ENCODE peak calls at places on chromosomes 6 and 20, in nine cellular contexts. L is caudate nucleus, H is DND-41, P is neural progenitor cell, R is mammary epithelial cell, E is HL-60, O is AG04450, I is aorta, G is dorsolateral prefrontal cortex. J is an unnamed sample.

GRCh38 chr20:35398660-35399144 is 13.1 kb downstream of the UQCC1 start:
- DNase-seq in G (no peak), E (no peak), O (no peak), P (peak; percentile 17), H (no peak), I (no peak), R (no peak), L (no peak), J (no peak)

GRCh38 chr6:33405541-33405940 is 5.3 kb upstream of the PHF1 start:
- DNase-seq in O (no peak), L (no peak), I (no peak), H (no peak), P (no peak), E (no peak), G (no peak), R (no peak), J (no peak)

GRCh38 chr6:24566020-24566752 is 71.4 kb downstream of the ALDH5A1 start:
- DNase-seq in G (no peak), L (no peak), R (no peak), E (no peak), P (no peak), I (no peak), O (no peak), H (no peak), J (no peak)

GRCh38 chr6:114747995-114748625 is 405.3 kb upstream of the HS3ST5 start:
- DNase-seq in P (peak; percentile 58), I (no peak), H (peak; percentile 36), R (peak; percentile 25), L (no peak), O (peak; percentile 2), E (no peak), G (peak; percentile 22), J (peak; percentile 64)

GRCh38 chr6:88403486-88403885 is 237.3 kb upstream of the CNR1 start:
- DNase-seq in E (no peak), P (no peak), G (no peak), R (no peak), I (no peak), O (no peak), L (no peak), H (no peak), J (no peak)

GRCh38 chr6:107108201-107108890 is 7.0 kb downstream of the BEND3 start:
- DNase-seq in O (no peak), P (no peak), H (no peak), I (no peak), E (peak; percentile 56), L (no peak), G (no peak), R (no peak), J (peak; percentile 35)

GRCh38 chr20:43996240-43996930 is 81.7 kb downstream of the TOX2 start:
- DNase-seq in H (no peak), L (no peak), P (no peak), O (no peak), I (no peak), R (no peak), G (no peak), E (no peak), J (no peak)

GRCh38 chr6:89475634-89476033 is 42.7 kb downstream of the ANKRD6 start:
- DNase-seq in P (no peak), R (peak; percentile 35), E (no peak), G (no peak), H (peak; percentile 64), I (no peak), L (no peak), O (no peak), J (no peak)

GRCh38 chr6:89464295-89464694 is 31.3 kb downstream of the ANKRD6 start:
- DNase-seq in H (no peak), G (no peak), R (no peak), O (no peak), L (no peak), I (no peak), E (no peak), P (no peak), J (no peak)

DNA sequence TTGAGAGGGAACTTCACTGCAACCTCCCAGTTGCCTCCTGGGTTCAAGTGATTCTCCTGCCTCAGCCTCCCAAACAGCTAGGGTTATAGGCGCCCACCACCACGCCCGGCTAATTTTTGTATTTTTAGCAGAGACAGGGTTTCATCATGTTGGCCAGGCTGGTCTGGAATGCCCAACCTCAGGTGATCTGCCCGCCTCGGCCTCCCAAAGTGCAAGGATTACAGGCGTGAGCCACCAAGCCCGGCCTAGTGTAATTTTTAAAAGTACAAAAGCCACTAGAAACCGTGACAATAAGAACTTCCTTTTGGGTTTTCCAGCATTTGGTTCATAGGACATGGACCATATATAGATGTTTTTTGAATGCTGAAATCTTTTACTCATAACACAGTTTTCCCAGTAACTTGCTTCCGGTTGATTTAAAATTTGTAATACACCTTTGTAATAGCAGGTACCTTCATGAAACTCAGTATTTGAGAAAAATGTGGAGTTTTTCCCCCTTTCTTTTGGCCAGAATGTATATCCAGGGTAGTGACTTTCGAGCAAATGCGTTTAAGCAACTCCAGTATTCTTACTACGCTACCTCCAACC is 477 bp downstream of the PXT1 start:
- DNase-seq in P (no peak), H (peak; percentile 30), L (no peak), R (no peak), O (no peak), I (no peak), E (no peak), G (no peak), J (peak; percentile 48)
- H3K27ac ChIP-seq in P (peak overlapping the region; percentile 76), H (peak overlapping the region; percentile 87), L (peak overlapping the region; percentile 95), R (peak overlapping the region; percentile 94), O (peak overlapping the region; percentile 80), I (no peak overlapping the region), E (peak overlapping the region; percentile 94), G (peak overlapping the region; percentile 97), J (peak overlapping the region; percentile 83)

DNA sequence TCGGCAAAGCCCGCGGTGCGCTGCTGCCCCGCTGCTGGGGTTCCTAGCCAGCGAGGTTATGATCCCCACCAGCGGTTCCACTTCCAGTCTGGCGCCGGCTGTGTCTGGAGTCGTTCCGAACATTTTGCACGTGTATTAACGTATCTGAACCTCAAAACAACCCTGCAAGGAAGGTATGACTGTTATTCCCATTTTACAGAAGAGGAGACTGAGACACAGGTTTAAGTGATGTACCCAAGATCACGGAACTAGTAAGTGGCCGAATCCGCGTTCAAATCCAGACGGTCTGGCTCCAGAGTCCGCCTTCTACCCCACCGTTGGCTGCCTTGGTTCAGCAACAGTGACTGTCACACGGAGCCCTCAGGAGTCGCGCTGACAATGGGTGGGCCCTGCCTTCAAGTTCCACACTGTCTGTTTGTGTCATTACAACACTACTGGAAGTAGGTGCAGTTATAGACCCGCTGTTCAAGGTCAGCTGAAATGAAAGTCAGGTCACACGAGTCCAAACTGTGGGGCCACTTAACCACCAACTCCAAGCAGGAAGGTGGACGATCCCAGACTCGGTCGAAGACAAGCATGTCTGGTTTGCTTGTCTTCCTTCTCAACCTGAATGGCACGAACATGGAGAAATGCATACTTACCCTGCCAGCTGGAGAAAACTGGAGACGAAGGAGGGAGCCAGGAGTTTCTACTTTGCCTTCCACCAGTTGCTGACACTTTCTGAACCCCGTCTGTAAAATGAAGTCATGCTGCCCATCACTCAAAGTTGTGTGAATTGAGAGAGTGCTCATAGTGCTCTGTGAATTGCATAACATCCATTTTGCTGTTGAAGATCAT is 808 bp upstream of the SRXN1 start:
- DNase-seq in G (no peak), P (no peak), R (no peak), H (no peak), L (no peak), O (no peak), E (no peak), I (no peak), J (no peak)
- H3K27ac ChIP-seq in G (peak overlapping the region; percentile 80), P (no peak overlapping the region), R (peak overlapping the region; percentile 56), H (no peak overlapping the region), L (peak overlapping the region; percentile 49), O (peak overlapping the region; percentile 57), E (peak overlapping the region; percentile 52), I (no peak overlapping the region), J (no peak overlapping the region)

DNA sequence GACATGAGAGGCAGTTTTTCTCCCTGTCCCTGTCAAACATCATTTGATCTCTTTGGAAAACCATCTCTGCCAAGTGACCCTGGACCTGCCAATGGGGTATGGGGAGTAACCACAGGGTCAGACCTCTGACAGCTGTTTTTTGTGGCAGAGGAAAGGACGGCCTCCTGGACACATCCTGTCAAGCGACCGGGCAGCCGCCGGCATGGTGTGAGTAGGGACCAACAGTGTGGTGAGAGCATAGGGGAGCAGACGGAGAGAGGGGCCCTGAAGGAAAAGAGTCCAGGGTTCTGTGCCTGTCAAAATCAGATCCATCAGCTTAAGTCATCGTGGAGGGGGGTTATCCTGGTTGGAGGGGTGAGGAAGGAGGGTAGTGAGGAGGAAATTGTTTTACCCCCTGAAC is 10.1 kb downstream of the DNTTIP1 start:
- DNase-seq in H (no peak), O (no peak), L (no peak), E (no peak), P (no peak), I (no peak), G (no peak), R (no peak), J (no peak)
- H3K27ac ChIP-seq in H (no peak overlapping the region), O (no peak overlapping the region), L (no peak overlapping the region), E (no peak overlapping the region), P (no peak overlapping the region), I (no peak overlapping the region), G (no peak overlapping the region), R (no peak overlapping the region), J (no peak overlapping the region)

GRCh38 chr6:17064975-17065374 is 36.9 kb upstream of the STMND1 start:
- DNase-seq in H (no peak), I (no peak), L (no peak), G (no peak), O (no peak), E (no peak), R (no peak), P (no peak), J (no peak)
- H3K27ac ChIP-seq in H (no peak overlapping the region), I (no peak overlapping the region), L (no peak overlapping the region), G (no peak overlapping the region), O (no peak overlapping the region), E (no peak overlapping the region), R (no peak overlapping the region), P (no peak overlapping the region), J (no peak overlapping the region)

DNA sequence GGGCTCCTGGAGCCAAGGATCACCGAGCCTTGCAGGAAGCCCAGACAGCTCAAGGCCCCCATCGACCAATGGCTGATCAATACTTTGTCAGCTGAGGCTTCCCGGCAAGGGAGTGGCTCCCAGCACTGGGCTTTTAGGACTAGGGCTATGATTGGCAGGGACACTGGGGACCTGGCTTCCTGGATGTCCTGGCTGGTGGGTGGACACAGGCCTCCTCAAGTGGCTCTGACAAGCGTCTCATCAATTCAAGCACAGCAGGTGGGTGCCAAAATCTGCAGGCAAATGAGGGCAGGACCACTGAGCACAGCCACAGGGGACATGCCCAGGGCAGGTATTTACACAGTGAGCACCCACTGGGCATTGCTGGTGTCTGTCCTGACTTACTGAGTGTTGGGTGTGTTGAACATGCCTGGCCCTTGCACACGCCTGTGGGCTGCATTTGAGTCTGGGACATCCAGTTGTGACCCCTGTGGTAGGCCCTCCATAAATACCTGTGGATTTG is 420.1 kb upstream of the SULF2 start:
- DNase-seq in P (peak; percentile 20), O (no peak), L (no peak), H (no peak), G (no peak), E (no peak), I (no peak), R (no peak), J (no peak)
- H3K27ac ChIP-seq in P (no peak overlapping the region), O (no peak overlapping the region), L (no peak overlapping the region), H (no peak overlapping the region), G (no peak overlapping the region), E (no peak overlapping the region), I (no peak overlapping the region), R (no peak overlapping the region), J (no peak overlapping the region)